ENCODE peak calls at places on chromosomes 16 and 17, in five cellular contexts. One of them, this sample, is unnamed.
A peak's percentile ranks its signal among the peaks of the same experiment; 100 is the strongest.

GRCh38 chr17:20009302-20010098 is at the start of gene SPECC1:
- DNase-seq in mesenchymal stem cell: peak; percentile 52
- DNase-seq in ovary: peak; percentile 95
- DNase-seq in MM.1S: peak; percentile 88
- DNase-seq in CD8-positive, alpha-beta T cell: peak; percentile 93
- DNase-seq in this sample: peak; percentile 80

GRCh38 chr16:12320298-12320706 is 343.8 kb downstream of the SNX29 start:
- DNase-seq in MM.1S: no peak
- DNase-seq in ovary: no peak
- DNase-seq in mesenchymal stem cell: peak; percentile 64
- DNase-seq in CD8-positive, alpha-beta T cell: no peak
- DNase-seq in this sample: no peak

GRCh38 chr16:81487301-81487720 is 42.7 kb downstream of the CMIP start:
- DNase-seq in mesenchymal stem cell: no peak
- DNase-seq in ovary: no peak
- DNase-seq in CD8-positive, alpha-beta T cell: no peak
- DNase-seq in MM.1S: no peak
- DNase-seq in this sample: no peak

GRCh38 chr17:79536212-79536840 is 74.5 kb downstream of the RBFOX3 start:
- DNase-seq in ovary: no peak
- DNase-seq in CD8-positive, alpha-beta T cell: no peak
- DNase-seq in mesenchymal stem cell: no peak
- DNase-seq in MM.1S: no peak
- DNase-seq in this sample: no peak

GRCh38 chr16:3511286-3512180 is 10.7 kb downstream of the CLUAP1 start:
- DNase-seq in MM.1S: no peak
- DNase-seq in mesenchymal stem cell: no peak
- DNase-seq in CD8-positive, alpha-beta T cell: no peak
- DNase-seq in ovary: peak; percentile 18
- DNase-seq in this sample: no peak

GRCh38 chr17:16473286-16474011 is 18.5 kb downstream of the LRRC75A start:
- DNase-seq in mesenchymal stem cell: no peak
- DNase-seq in MM.1S: no peak
- DNase-seq in ovary: no peak
- DNase-seq in CD8-positive, alpha-beta T cell: no peak
- DNase-seq in this sample: no peak

GRCh38 chr17:63686138-63686685 is 13.7 kb downstream of the LIMD2 start:
- DNase-seq in mesenchymal stem cell: no peak
- DNase-seq in ovary: no peak
- DNase-seq in CD8-positive, alpha-beta T cell: no peak
- DNase-seq in MM.1S: no peak
- DNase-seq in this sample: no peak

GRCh38 chr17:4584125-4584834 is at the start of gene SMTNL2:
- DNase-seq in ovary: peak; percentile 89
- DNase-seq in CD8-positive, alpha-beta T cell: no peak
- DNase-seq in mesenchymal stem cell: no peak
- DNase-seq in MM.1S: no peak
- DNase-seq in this sample: no peak

GRCh38 chr16:86716649-86717048 is 138.3 kb downstream of the FOXL1 start:
- DNase-seq in ovary: no peak
- DNase-seq in CD8-positive, alpha-beta T cell: no peak
- DNase-seq in MM.1S: no peak
- DNase-seq in mesenchymal stem cell: no peak
- DNase-seq in this sample: no peak

GRCh38 chr16:66524601-66525164 is 25.2 kb downstream of the TK2 start:
- DNase-seq in MM.1S: peak; percentile 90
- DNase-seq in ovary: no peak
- DNase-seq in mesenchymal stem cell: no peak
- DNase-seq in CD8-positive, alpha-beta T cell: peak; percentile 59
- DNase-seq in this sample: peak; percentile 25

GRCh38 chr17:15157051-15157450 is 108.1 kb downstream of the PMP22 start:
- DNase-seq in MM.1S: no peak
- DNase-seq in ovary: no peak
- DNase-seq in CD8-positive, alpha-beta T cell: no peak
- DNase-seq in mesenchymal stem cell: peak; percentile 45
- DNase-seq in this sample: no peak

GRCh38 chr16:28974007-28974436 is 556 bp upstream of the SPNS1 start:
- DNase-seq in CD8-positive, alpha-beta T cell: peak; percentile 67
- DNase-seq in ovary: peak; percentile 79
- DNase-seq in mesenchymal stem cell: peak; percentile 80
- DNase-seq in MM.1S: no peak
- DNase-seq in this sample: no peak

GRCh38 chr16:28846933-28847273 is 755 bp upstream of the TUFM start:
- DNase-seq in ovary: no peak
- DNase-seq in mesenchymal stem cell: no peak
- DNase-seq in MM.1S: peak; percentile 12
- DNase-seq in CD8-positive, alpha-beta T cell: no peak
- DNase-seq in this sample: no peak

GRCh38 chr16:90077757-90078593 is 844 bp upstream of the PRDM7 start:
- DNase-seq in mesenchymal stem cell: no peak
- DNase-seq in ovary: peak; percentile 44
- DNase-seq in CD8-positive, alpha-beta T cell: no peak
- DNase-seq in MM.1S: peak; percentile 60
- DNase-seq in this sample: peak; percentile 59

GRCh38 chr17:72123964-72124791 is 3.4 kb downstream of the SOX9 start:
- DNase-seq in ovary: no peak
- DNase-seq in CD8-positive, alpha-beta T cell: no peak
- DNase-seq in mesenchymal stem cell: no peak
- DNase-seq in MM.1S: no peak
- DNase-seq in this sample: no peak

GRCh38 chr17:42531455-42532354 is 4.3 kb upstream of the NAGLU start:
- DNase-seq in MM.1S: peak; percentile 68
- DNase-seq in CD8-positive, alpha-beta T cell: peak; percentile 74
- DNase-seq in mesenchymal stem cell: peak; percentile 74
- DNase-seq in ovary: peak; percentile 71
- DNase-seq in this sample: peak; percentile 42

GRCh38 chr17:6753006-6753445 is 2.8 kb upstream of the XAF1 start:
- DNase-seq in MM.1S: no peak
- DNase-seq in mesenchymal stem cell: peak; percentile 93
- DNase-seq in ovary: peak; percentile 81
- DNase-seq in CD8-positive, alpha-beta T cell: peak; percentile 56
- DNase-seq in this sample: peak; percentile 4

GRCh38 chr16:11056090-11056988 is 112.0 kb downstream of the CLEC16A start:
- DNase-seq in ovary: peak; percentile 13
- DNase-seq in mesenchymal stem cell: no peak
- DNase-seq in CD8-positive, alpha-beta T cell: no peak
- DNase-seq in MM.1S: no peak
- DNase-seq in this sample: no peak

GRCh38 chr16:53043462-53043861 is 9.2 kb downstream of the CHD9NB start:
- DNase-seq in ovary: peak; percentile 41
- DNase-seq in MM.1S: no peak
- DNase-seq in CD8-positive, alpha-beta T cell: no peak
- DNase-seq in mesenchymal stem cell: no peak
- DNase-seq in this sample: no peak
- H3K4me1 ChIP-seq in ovary: peaks cover 1% of the 10 kb centered on the region
- H3K4me1 ChIP-seq in MM.1S: no peaks in the 10 kb centered on the region
- H3K4me1 ChIP-seq in CD8-positive, alpha-beta T cell: no peaks in the 10 kb centered on the region
- H3K4me1 ChIP-seq in mesenchymal stem cell: peaks cover 15% of the 10 kb centered on the region
- H3K4me1 ChIP-seq in this sample: no peaks in the 10 kb centered on the region

GRCh38 chr16:1134776-1135458 is 18.0 kb upstream of the CACNA1H start:
- DNase-seq in ovary: no peak
- DNase-seq in CD8-positive, alpha-beta T cell: no peak
- DNase-seq in mesenchymal stem cell: no peak
- DNase-seq in MM.1S: no peak
- DNase-seq in this sample: no peak

GRCh38 chr16:1137604-1138003 is 15.3 kb upstream of the CACNA1H start:
- DNase-seq in MM.1S: no peak
- DNase-seq in mesenchymal stem cell: no peak
- DNase-seq in CD8-positive, alpha-beta T cell: no peak
- DNase-seq in ovary: peak; percentile 94
- DNase-seq in this sample: no peak

GRCh38 chr16:1133271-1133670 is 19.6 kb upstream of the CACNA1H start:
- DNase-seq in ovary: no peak
- DNase-seq in MM.1S: no peak
- DNase-seq in mesenchymal stem cell: no peak
- DNase-seq in CD8-positive, alpha-beta T cell: no peak
- DNase-seq in this sample: no peak

GRCh38 chr16:1133810-1134520 is 18.9 kb upstream of the CACNA1H start:
- DNase-seq in CD8-positive, alpha-beta T cell: no peak
- DNase-seq in MM.1S: no peak
- DNase-seq in ovary: no peak
- DNase-seq in mesenchymal stem cell: no peak
- DNase-seq in this sample: no peak

DNA sequence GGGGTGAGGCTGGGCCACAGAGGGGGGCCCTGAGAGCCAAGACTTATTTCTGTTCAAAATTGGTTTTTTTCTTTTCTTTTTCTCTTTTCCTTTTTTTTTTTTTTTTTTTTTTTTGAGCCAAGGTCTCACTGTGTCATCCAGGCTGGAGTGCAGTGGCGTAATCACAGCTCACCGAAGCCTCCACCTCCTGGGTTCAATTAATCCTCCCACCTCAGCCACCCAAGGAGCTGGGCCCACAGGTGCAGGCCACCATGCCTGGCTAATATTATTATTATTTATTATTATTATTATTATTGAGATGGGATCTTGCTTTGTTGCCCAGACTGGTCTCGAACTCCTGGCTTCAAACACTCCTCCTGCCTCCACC is 17.5 kb upstream of the CACNA1H start:
- DNase-seq in MM.1S: no peak
- DNase-seq in CD8-positive, alpha-beta T cell: no peak
- DNase-seq in mesenchymal stem cell: no peak
- DNase-seq in ovary: no peak
- DNase-seq in this sample: no peak
- H3K27me3 ChIP-seq in MM.1S: peaks cover 87% of the 10 kb centered on the region
- H3K27me3 ChIP-seq in CD8-positive, alpha-beta T cell: no peaks in the 10 kb centered on the region
- H3K27me3 ChIP-seq in mesenchymal stem cell: no peaks in the 10 kb centered on the region
- H3K27me3 ChIP-seq in ovary: no peaks in the 10 kb centered on the region
- H3K27me3 ChIP-seq in this sample: no peaks in the 10 kb centered on the region

DNA sequence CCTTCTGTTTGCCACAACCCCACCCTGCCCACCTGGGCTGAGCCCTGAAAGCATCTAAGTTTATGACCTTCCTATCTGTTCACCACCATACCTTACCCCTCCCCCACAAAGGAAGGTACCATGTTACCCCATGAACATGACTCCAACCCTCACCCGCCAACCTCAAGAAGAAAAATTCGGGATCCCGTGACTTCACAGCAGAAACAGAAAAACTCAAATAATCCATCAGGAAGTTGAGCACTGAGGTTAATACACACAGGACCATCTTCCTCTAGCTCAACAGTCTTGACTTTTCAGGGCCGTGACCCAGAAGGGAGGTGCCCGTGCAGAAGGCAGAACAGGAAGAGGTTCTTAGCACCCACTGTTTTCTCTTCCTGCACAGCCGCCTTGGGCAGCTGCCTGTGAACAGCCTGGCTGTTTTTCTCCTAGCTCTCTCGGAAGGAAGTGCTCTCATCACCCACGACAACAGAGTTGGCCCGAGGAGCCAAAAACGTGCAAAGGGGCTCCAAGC is 101.3 kb downstream of the XYLT1 start:
- DNase-seq in ovary: peak; percentile 42
- DNase-seq in MM.1S: peak; percentile 68
- DNase-seq in mesenchymal stem cell: no peak
- DNase-seq in CD8-positive, alpha-beta T cell: peak; percentile 87
- DNase-seq in this sample: peak; percentile 86
- H3K4me1 ChIP-seq in ovary: peaks cover 11% of the 10 kb centered on the region
- H3K4me1 ChIP-seq in MM.1S: peaks cover 22% of the 10 kb centered on the region
- H3K4me1 ChIP-seq in mesenchymal stem cell: no peaks in the 10 kb centered on the region
- H3K4me1 ChIP-seq in CD8-positive, alpha-beta T cell: peaks cover 73% of the 10 kb centered on the region
- H3K4me1 ChIP-seq in this sample: peaks cover 81% of the 10 kb centered on the region

DNA sequence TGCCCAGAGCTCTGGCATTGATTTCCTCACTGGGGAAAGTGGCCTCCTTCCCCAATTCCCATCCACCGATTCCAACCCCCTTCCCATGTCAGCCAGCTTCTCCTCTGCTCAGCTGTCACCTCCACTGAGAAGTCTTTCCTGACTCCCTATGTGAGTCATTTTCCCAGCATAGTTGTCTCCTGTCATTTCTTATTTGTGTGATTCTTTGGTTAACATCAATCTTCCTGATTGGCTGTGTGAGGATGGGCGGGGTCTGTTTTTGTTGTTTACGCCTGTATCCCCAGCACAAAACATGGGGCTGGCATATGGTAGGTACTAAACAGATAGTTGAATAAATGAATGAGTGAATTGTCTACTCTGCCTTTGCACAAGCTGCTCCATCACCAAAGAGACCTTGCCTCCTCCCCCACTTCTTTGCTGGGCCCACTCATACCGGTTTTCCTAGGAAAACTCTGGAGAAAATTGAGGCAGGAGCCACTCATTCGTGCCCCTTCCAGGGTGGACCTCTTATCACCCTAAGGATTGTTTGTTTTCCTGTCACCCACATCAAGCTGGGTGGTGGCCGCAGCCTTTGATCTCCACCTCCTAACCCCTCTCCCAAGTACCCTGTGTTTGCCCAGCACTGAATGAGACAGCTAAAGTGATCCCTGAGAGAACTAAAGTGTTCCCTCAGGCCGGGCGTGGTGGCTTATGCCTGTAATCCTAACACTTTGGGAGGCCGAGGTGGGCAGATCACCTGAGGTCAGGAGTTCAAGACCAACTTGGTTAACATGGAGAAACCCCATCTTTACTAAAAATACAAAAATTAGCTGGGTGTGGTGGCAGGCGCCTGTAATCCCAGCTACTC is 1.2 kb upstream of the GRB7 start:
- DNase-seq in MM.1S: no peak
- DNase-seq in CD8-positive, alpha-beta T cell: no peak
- DNase-seq in ovary: no peak
- DNase-seq in mesenchymal stem cell: no peak
- DNase-seq in this sample: no peak
- H3K27me3 ChIP-seq in MM.1S: no peaks in the 10 kb centered on the region
- H3K27me3 ChIP-seq in CD8-positive, alpha-beta T cell: no peaks in the 10 kb centered on the region
- H3K27me3 ChIP-seq in ovary: no peaks in the 10 kb centered on the region
- H3K27me3 ChIP-seq in mesenchymal stem cell: no peaks in the 10 kb centered on the region
- H3K27me3 ChIP-seq in this sample: no peaks in the 10 kb centered on the region

GRCh38 chr17:78125138-78125913 is 3.2 kb downstream of the TMC6 start:
- DNase-seq in mesenchymal stem cell: no peak
- DNase-seq in ovary: no peak
- DNase-seq in CD8-positive, alpha-beta T cell: peak; percentile 78
- DNase-seq in MM.1S: no peak
- DNase-seq in this sample: no peak
- H3K4me1 ChIP-seq in mesenchymal stem cell: peaks cover 39% of the 10 kb centered on the region
- H3K4me1 ChIP-seq in ovary: no peaks in the 10 kb centered on the region
- H3K4me1 ChIP-seq in CD8-positive, alpha-beta T cell: peaks cover 80% of the 10 kb centered on the region
- H3K4me1 ChIP-seq in MM.1S: peaks cover 57% of the 10 kb centered on the region
- H3K4me1 ChIP-seq in this sample: peaks cover 74% of the 10 kb centered on the region

GRCh38 chr17:38609280-38610031 is 3.7 kb upstream of the SRCIN1 start:
- DNase-seq in CD8-positive, alpha-beta T cell: no peak
- DNase-seq in mesenchymal stem cell: no peak
- DNase-seq in MM.1S: peak; percentile 3
- DNase-seq in ovary: no peak
- DNase-seq in this sample: no peak
- H3K27me3 ChIP-seq in CD8-positive, alpha-beta T cell: peaks cover 47% of the 10 kb centered on the region
- H3K27me3 ChIP-seq in mesenchymal stem cell: peaks cover 66% of the 10 kb centered on the region
- H3K27me3 ChIP-seq in MM.1S: peaks cover 51% of the 10 kb centered on the region
- H3K27me3 ChIP-seq in ovary: peaks cover 3% of the 10 kb centered on the region
- H3K27me3 ChIP-seq in this sample: peaks cover 10% of the 10 kb centered on the region

GRCh38 chr16:80259289-80259805 is 281.4 kb upstream of the DYNLRB2 start:
- DNase-seq in ovary: no peak
- DNase-seq in CD8-positive, alpha-beta T cell: no peak
- DNase-seq in MM.1S: no peak
- DNase-seq in mesenchymal stem cell: no peak
- DNase-seq in this sample: no peak

GRCh38 chr16:80265624-80266306 is 275.0 kb upstream of the DYNLRB2 start:
- DNase-seq in CD8-positive, alpha-beta T cell: no peak
- DNase-seq in mesenchymal stem cell: peak; percentile 3
- DNase-seq in ovary: no peak
- DNase-seq in MM.1S: no peak
- DNase-seq in this sample: no peak

GRCh38 chr16:80263848-80264694 is 276.7 kb upstream of the DYNLRB2 start:
- DNase-seq in ovary: no peak
- DNase-seq in mesenchymal stem cell: no peak
- DNase-seq in MM.1S: no peak
- DNase-seq in CD8-positive, alpha-beta T cell: no peak
- DNase-seq in this sample: no peak

GRCh38 chr16:80260906-80261311 is 279.9 kb upstream of the DYNLRB2 start:
- DNase-seq in CD8-positive, alpha-beta T cell: no peak
- DNase-seq in mesenchymal stem cell: no peak
- DNase-seq in ovary: no peak
- DNase-seq in MM.1S: no peak
- DNase-seq in this sample: no peak

GRCh38 chr16:80263181-80263823 is 277.5 kb upstream of the DYNLRB2 start:
- DNase-seq in mesenchymal stem cell: no peak
- DNase-seq in CD8-positive, alpha-beta T cell: no peak
- DNase-seq in ovary: no peak
- DNase-seq in MM.1S: no peak
- DNase-seq in this sample: no peak
- H3K4me1 ChIP-seq in mesenchymal stem cell: peaks cover 7% of the 10 kb centered on the region
- H3K4me1 ChIP-seq in CD8-positive, alpha-beta T cell: no peaks in the 10 kb centered on the region
- H3K4me1 ChIP-seq in ovary: no peaks in the 10 kb centered on the region
- H3K4me1 ChIP-seq in MM.1S: no peaks in the 10 kb centered on the region
- H3K4me1 ChIP-seq in this sample: no peaks in the 10 kb centered on the region